ENCODE peak calls at places on chromosomes 3 and 15, in six cellular contexts. R, C, G, X, Y and T are unnamed samples.

GRCh38 chr3:109852283-109852682 is 514.9 kb upstream of the DPPA4 start:
- DNase-seq in R (no peak), C (no peak), G (no peak), X (no peak), Y (no peak), T (no peak)

GRCh38 chr15:92932946-92933649 is 33.0 kb downstream of the CHD2 start:
- DNase-seq in R (no peak), C (no peak), G (no peak), X (no peak), Y (no peak), T (no peak)

GRCh38 chr3:308597-309321 is 112.2 kb downstream of the CHL1 start:
- DNase-seq in R (no peak), C (no peak), G (no peak), X (no peak), Y (no peak), T (no peak)

GRCh38 chr3:4828279-4829030 is 150.8 kb upstream of the BHLHE40 start:
- DNase-seq in R (no peak), C (peak; percentile 87), G (no peak), X (peak; percentile 70), Y (no peak), T (no peak)

GRCh38 chr3:131363275-131363674 is 18.3 kb upstream of the NUDT16 start:
- DNase-seq in R (no peak), C (no peak), G (no peak), X (no peak), Y (no peak), T (no peak)

GRCh38 chr3:52178537-52178936 is 19.4 kb upstream of the ALAS1 start:
- DNase-seq in R (no peak), C (no peak), G (no peak), X (no peak), Y (no peak), T (no peak)

GRCh38 chr3:108914774-108915641 is 38.7 kb downstream of the GUCA1C start:
- DNase-seq in R (peak; percentile 52), C (peak; percentile 62), G (peak; percentile 86), X (peak; percentile 64), Y (peak; percentile 74), T (peak; percentile 67)

GRCh38 chr15:25863067-25863967 is at the start of gene ATP10A:
- DNase-seq in R (no peak), C (peak; percentile 85), G (peak; percentile 44), X (peak; percentile 79), Y (no peak), T (peak; percentile 66)

GRCh38 chr15:39828374-39828931 is 45.8 kb upstream of the FSIP1 start:
- DNase-seq in R (no peak), C (peak; percentile 16), G (peak; percentile 45), X (peak; percentile 68), Y (peak; percentile 33), T (peak; percentile 55)

GRCh38 chr3:108623504-108623903 is 34.0 kb downstream of the DZIP3 start:
- DNase-seq in R (no peak), C (no peak), G (no peak), X (peak; percentile 6), Y (no peak), T (peak; percentile 3)

GRCh38 chr3:98972720-98973119 is 71.2 kb upstream of the DCBLD2 start:
- DNase-seq in R (no peak), C (no peak), G (no peak), X (no peak), Y (no peak), T (no peak)

GRCh38 chr3:111810909-111811308 is 48.2 kb upstream of the PHLDB2 start:
- DNase-seq in R (no peak), C (peak; percentile 91), G (no peak), X (peak; percentile 93), Y (no peak), T (peak; percentile 89)

GRCh38 chr3:185929192-185930151 is 8.3 kb downstream of the TRA2B start:
- DNase-seq in R (no peak), C (peak; percentile 77), G (peak; percentile 31), X (peak; percentile 51), Y (no peak), T (peak; percentile 55)

GRCh38 chr3:151178208-151178845 is 24.7 kb downstream of the GPR171 start:
- DNase-seq in R (no peak), C (no peak), G (no peak), X (no peak), Y (no peak), T (no peak)

GRCh38 chr15:41544650-41545015 is 576 bp upstream of the RPAP1 start:
- DNase-seq in R (peak; percentile 9), C (peak; percentile 89), G (no peak), X (peak; percentile 44), Y (no peak), T (peak; percentile 25)

GRCh38 chr15:70853270-70853854 is 595 bp downstream of the LARP6 start:
- DNase-seq in R (no peak), C (peak; percentile 88), G (peak; percentile 83), X (peak; percentile 78), Y (no peak), T (peak; percentile 67)

GRCh38 chr15:92810418-92811138 is 89.5 kb upstream of the CHD2 start:
- DNase-seq in R (no peak), C (peak; percentile 12), G (peak; percentile 47), X (peak; percentile 81), Y (peak; percentile 93), T (peak; percentile 77)

GRCh38 chr15:98428253-98428989 is 219.9 kb upstream of the IGF1R start:
- DNase-seq in R (peak; percentile 22), C (peak; percentile 88), G (peak; percentile 62), X (peak; percentile 76), Y (peak; percentile 5), T (peak; percentile 73)

GRCh38 chr15:32851619-32852416 is 134.0 kb downstream of the GREM1 start:
- DNase-seq in R (no peak), C (peak; percentile 89), G (no peak), X (peak; percentile 96), Y (no peak), T (peak; percentile 84)

GRCh38 chr15:65055201-65055870 is 10.1 kb downstream of the SLC51B start:
- DNase-seq in R (no peak), C (peak; percentile 56), G (no peak), X (peak; percentile 30), Y (no peak), T (peak; percentile 32)

GRCh38 chr3:51354172-51354571 is 30.9 kb upstream of the MANF start:
- DNase-seq in R (no peak), C (no peak), G (peak; percentile 36), X (no peak), Y (no peak), T (no peak)

GRCh38 chr15:68536331-68537095 is 42.3 kb upstream of the CORO2B start:
- DNase-seq in R (no peak), C (peak; percentile 96), G (no peak), X (peak; percentile 98), Y (no peak), T (peak; percentile 89)

GRCh38 chr3:78799681-78800080 is 968.1 kb downstream of the ROBO1 start:
- DNase-seq in R (no peak), C (no peak), G (no peak), X (peak; percentile 3), Y (no peak), T (no peak)

GRCh38 chr3:100891827-100892226 is 101.4 kb downstream of the ABI3BP start:
- DNase-seq in R (no peak), C (no peak), G (no peak), X (peak; percentile 42), Y (no peak), T (peak; percentile 23)

GRCh38 chr3:8416965-8417364 is 84.7 kb upstream of the LMCD1 start:
- DNase-seq in R (no peak), C (peak; percentile 48), G (peak; percentile 60), X (peak; percentile 53), Y (no peak), T (peak; percentile 20)

GRCh38 chr3:38662544-38662943 is 13.1 kb upstream of the SCN5A start:
- DNase-seq in R (no peak), C (peak; percentile 42), G (peak; percentile 96), X (peak; percentile 54), Y (peak; percentile 2), T (peak; percentile 39)

GRCh38 chr3:136584728-136585127 is 167.4 kb downstream of the STAG1 start:
- DNase-seq in R (no peak), C (peak; percentile 22), G (no peak), X (peak; percentile 22), Y (no peak), T (no peak)

GRCh38 chr15:80234883-80235282 is 17.1 kb downstream of the CTXND1 start:
- DNase-seq in R (peak; percentile 3), C (peak; percentile 59), G (peak; percentile 58), X (peak; percentile 56), Y (no peak), T (peak; percentile 30)

GRCh38 chr3:179292440-179292839 is 30.4 kb upstream of the ZNF639 start:
- DNase-seq in R (no peak), C (no peak), G (no peak), X (peak; percentile 16), Y (no peak), T (peak; percentile 22)

GRCh38 chr3:66665021-66665695 is 164.3 kb upstream of the LRIG1 start:
- DNase-seq in R (no peak), C (no peak), G (no peak), X (no peak), Y (no peak), T (no peak)

GRCh38 chr3:107999215-107999775 is 91.5 kb downstream of the CD47 start:
- DNase-seq in R (no peak), C (peak; percentile 60), G (peak; percentile 81), X (no peak), Y (no peak), T (peak; percentile 62)

GRCh38 chr3:105938101-105938500 is 69.3 kb upstream of the CBLB start:
- DNase-seq in R (no peak), C (peak; percentile 65), G (peak; percentile 7), X (peak; percentile 57), Y (no peak), T (peak; percentile 50)

GRCh38 chr15:40082195-40082868 is 26.3 kb downstream of the BMF start:
- DNase-seq in R (no peak), C (no peak), G (no peak), X (no peak), Y (no peak), T (no peak)